ENCODE peak calls at places on chromosomes 16 and 17, in seven cellular contexts. M is IMR-90, N is mesendoderm, G is DND-41, U is fibroblast of lung, D is GM23248, H is HCT116. A is an unnamed sample.

GRCh38 chr17:7932949-7933348 is 943 bp downstream of the CNTROB start:
- DNase-seq in M (peak; percentile 61), N (peak; percentile 82), G (peak; percentile 37), U (peak; percentile 53), D (peak; percentile 83), H (no peak), A (no peak)

GRCh38 chr17:9478889-9479288 is 96.7 kb downstream of the STX8 start:
- DNase-seq in M (no peak), N (no peak), G (no peak), U (no peak), D (no peak), H (no peak), A (no peak)

GRCh38 chr16:74623214-74623842 is 16.4 kb upstream of the GLG1 start:
- DNase-seq in M (peak; percentile 68), N (peak; percentile 55), G (no peak), U (peak; percentile 75), D (peak; percentile 68), H (no peak), A (no peak)

GRCh38 chr16:1291576-1291974 is 17.9 kb upstream of the UBE2I start:
- DNase-seq in M (no peak), N (no peak), G (no peak), U (no peak), D (no peak), H (no peak), A (no peak)

GRCh38 chr17:81710514-81711308 is 1.4 kb upstream of the SLC25A10 start:
- DNase-seq in M (no peak), N (peak; percentile 51), G (no peak), U (no peak), D (peak; percentile 64), H (no peak), A (peak; percentile 75)

GRCh38 chr17:9842057-9842758 is 16.5 kb downstream of the GLP2R start:
- DNase-seq in M (peak; percentile 77), N (no peak), G (no peak), U (peak; percentile 90), D (peak; percentile 62), H (no peak), A (no peak)

GRCh38 chr16:87686697-87687570 is 78.9 kb downstream of the KLHDC4 start:
- DNase-seq in M (no peak), N (no peak), G (peak; percentile 36), U (no peak), D (peak; percentile 64), H (no peak), A (no peak)

GRCh38 chr17:30549864-30550511 is 72.8 kb downstream of the GOSR1 start:
- DNase-seq in M (no peak), N (no peak), G (no peak), U (no peak), D (no peak), H (no peak), A (no peak)

GRCh38 chr17:75224983-75225382 is 19.5 kb downstream of the NUP85 start:
- DNase-seq in M (no peak), N (no peak), G (no peak), U (no peak), D (no peak), H (no peak), A (no peak)

GRCh38 chr17:30961213-30962188 is 9.3 kb upstream of the RNF135 start:
- DNase-seq in M (peak; percentile 34), N (no peak), G (no peak), U (no peak), D (peak; percentile 68), H (no peak), A (no peak)

GRCh38 chr17:73710095-73710592 is 65.9 kb upstream of the SDK2 start:
- DNase-seq in M (peak; percentile 4), N (peak; percentile 82), G (peak; percentile 72), U (peak; percentile 49), D (peak; percentile 52), H (peak; percentile 67), A (peak; percentile 76)

GRCh38 chr17:5513610-5514009 is 27.2 kb downstream of the MIS12 start:
- DNase-seq in M (no peak), N (peak; percentile 57), G (peak; percentile 40), U (no peak), D (no peak), H (no peak), A (no peak)

GRCh38 chr16:6375471-6376075 is 957.1 kb upstream of the RBFOX1 start:
- DNase-seq in M (no peak), N (peak; percentile 34), G (no peak), U (no peak), D (no peak), H (no peak), A (no peak)

GRCh38 chr16:6377956-6378355 is 954.7 kb upstream of the RBFOX1 start:
- DNase-seq in M (no peak), N (no peak), G (no peak), U (no peak), D (no peak), H (no peak), A (no peak)

DNA sequence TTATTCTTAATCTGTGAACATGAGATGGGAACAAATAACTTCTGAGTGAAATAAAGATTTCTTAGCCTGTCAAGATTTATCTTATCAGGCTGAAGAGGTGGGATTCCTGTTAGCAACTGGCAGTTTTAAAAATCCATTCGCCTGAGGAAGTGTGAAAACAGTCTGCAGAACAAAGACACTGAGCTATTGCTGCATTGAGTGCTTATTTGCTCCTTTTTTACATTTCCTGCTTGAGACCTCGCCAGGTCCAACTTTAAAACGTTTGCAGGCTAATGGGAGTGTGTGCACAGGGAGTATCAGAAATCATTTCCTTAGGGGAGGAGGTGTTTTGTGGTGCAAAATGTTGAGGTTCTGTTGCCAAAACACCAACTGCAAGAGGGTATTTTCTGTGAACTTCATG is 957.8 kb upstream of the RBFOX1 start:
- DNase-seq in M (no peak), N (peak; percentile 79), G (no peak), U (no peak), D (no peak), H (no peak), A (no peak)
- H3K4me1 ChIP-seq in M (no peaks in the 10 kb centered on the region), N (peaks cover 11% of the 10 kb centered on the region), G (no peaks in the 10 kb centered on the region), U (no peaks in the 10 kb centered on the region), D (no peaks in the 10 kb centered on the region), H (no peaks in the 10 kb centered on the region), A (no peaks in the 10 kb centered on the region)

DNA sequence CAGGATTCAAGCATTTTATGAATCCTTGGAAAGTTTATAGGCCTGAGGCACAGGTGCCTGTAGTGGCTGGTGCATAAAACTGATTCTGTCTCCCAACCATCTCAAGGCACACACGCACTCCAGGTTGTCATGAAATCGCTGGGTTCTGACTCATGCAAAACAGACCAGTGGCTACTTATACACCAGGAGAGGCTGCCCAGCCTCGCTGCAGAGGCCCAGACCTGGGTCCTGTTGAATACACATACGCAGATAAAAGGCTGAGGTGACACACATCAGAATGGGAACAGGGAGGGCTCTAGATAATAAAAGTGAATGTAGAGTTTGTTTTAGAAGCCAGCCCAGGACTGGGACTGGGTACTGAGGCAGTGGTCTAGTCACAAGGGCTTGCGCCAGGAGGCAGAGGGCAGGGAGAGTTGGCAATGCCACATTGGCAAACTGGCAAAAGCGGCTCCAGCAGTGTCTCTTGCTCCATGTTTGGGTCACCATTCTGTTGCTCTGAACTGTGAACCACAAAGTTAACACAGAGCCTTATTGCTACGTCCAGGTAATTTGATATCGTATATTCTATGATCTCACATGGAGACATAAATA is 13.6 kb downstream of the OR1D5 start:
- DNase-seq in M (no peak), N (peak; percentile 26), G (no peak), U (no peak), D (peak; percentile 24), H (no peak), A (no peak)
- H3K9ac ChIP-seq in M (no peak overlapping the region), N (no peak overlapping the region), G (no peak overlapping the region), U (no peak overlapping the region), D (no peak overlapping the region), H (no peak overlapping the region), A (no peak overlapping the region)

GRCh38 chr17:79020631-79021301 is 3.2 kb upstream of the C1QTNF1 start:
- DNase-seq in M (no peak), N (no peak), G (no peak), U (no peak), D (peak; percentile 37), H (no peak), A (no peak)
- H3K4me1 ChIP-seq in M (peaks cover 18% of the 10 kb centered on the region), N (peaks cover 2% of the 10 kb centered on the region), G (peaks cover 22% of the 10 kb centered on the region), U (peaks cover 11% of the 10 kb centered on the region), D (peaks cover 19% of the 10 kb centered on the region), H (peaks cover 12% of the 10 kb centered on the region), A (peaks cover 4% of the 10 kb centered on the region)

GRCh38 chr17:44022246-44022645 is 7.5 kb upstream of the TMEM101 start:
- DNase-seq in M (no peak), N (no peak), G (no peak), U (no peak), D (no peak), H (no peak), A (no peak)
- H3K9ac ChIP-seq in M (no peak overlapping the region), N (no peak overlapping the region), G (no peak overlapping the region), U (no peak overlapping the region), D (no peak overlapping the region), H (no peak overlapping the region), A (peak overlapping the region; percentile 48)

DNA sequence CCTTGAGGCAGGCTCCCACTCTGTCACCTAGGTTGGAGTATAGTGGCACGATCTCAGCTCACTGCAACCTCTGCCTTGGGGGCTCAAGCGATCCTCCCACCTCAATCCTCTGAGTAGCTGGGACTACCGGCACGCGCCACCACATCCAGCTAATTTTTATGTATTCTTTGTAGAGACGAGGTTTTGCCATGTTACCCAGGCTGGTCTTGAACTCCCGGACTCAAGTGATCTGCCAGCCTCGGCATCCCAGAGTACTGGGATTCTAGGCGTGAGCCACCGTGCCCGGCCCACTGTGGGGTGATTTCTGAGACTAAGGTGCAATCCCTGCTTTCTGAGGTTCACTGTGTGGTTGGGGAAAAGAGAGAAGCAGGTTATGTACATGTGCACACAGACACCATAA is 12.0 kb upstream of the SLC12A3 start:
- DNase-seq in M (no peak), N (no peak), G (no peak), U (no peak), D (no peak), H (no peak), A (peak; percentile 19)
- H3K4me1 ChIP-seq in M (peaks cover 30% of the 10 kb centered on the region), N (peaks cover 5% of the 10 kb centered on the region), G (peaks cover 2% of the 10 kb centered on the region), U (peaks cover 17% of the 10 kb centered on the region), D (peaks cover 30% of the 10 kb centered on the region), H (peaks cover 19% of the 10 kb centered on the region), A (peaks cover 30% of the 10 kb centered on the region)

GRCh38 chr17:46922804-46923635 is at the start of gene GOSR2:
- DNase-seq in M (peak; percentile 86), N (peak; percentile 94), G (peak; percentile 91), U (peak; percentile 91), D (peak; percentile 94), H (peak; percentile 89), A (peak; percentile 96)
- H3K9ac ChIP-seq in M (peak within 1 kb of the TSS; percentile 95), N (peak within 1 kb of the TSS; percentile 90), G (peak within 1 kb of the TSS; percentile 82), U (peak within 1 kb of the TSS; percentile 98), D (peak within 1 kb of the TSS; percentile 97), H (peak within 1 kb of the TSS; percentile 95), A (peak within 1 kb of the TSS; percentile 96)

DNA sequence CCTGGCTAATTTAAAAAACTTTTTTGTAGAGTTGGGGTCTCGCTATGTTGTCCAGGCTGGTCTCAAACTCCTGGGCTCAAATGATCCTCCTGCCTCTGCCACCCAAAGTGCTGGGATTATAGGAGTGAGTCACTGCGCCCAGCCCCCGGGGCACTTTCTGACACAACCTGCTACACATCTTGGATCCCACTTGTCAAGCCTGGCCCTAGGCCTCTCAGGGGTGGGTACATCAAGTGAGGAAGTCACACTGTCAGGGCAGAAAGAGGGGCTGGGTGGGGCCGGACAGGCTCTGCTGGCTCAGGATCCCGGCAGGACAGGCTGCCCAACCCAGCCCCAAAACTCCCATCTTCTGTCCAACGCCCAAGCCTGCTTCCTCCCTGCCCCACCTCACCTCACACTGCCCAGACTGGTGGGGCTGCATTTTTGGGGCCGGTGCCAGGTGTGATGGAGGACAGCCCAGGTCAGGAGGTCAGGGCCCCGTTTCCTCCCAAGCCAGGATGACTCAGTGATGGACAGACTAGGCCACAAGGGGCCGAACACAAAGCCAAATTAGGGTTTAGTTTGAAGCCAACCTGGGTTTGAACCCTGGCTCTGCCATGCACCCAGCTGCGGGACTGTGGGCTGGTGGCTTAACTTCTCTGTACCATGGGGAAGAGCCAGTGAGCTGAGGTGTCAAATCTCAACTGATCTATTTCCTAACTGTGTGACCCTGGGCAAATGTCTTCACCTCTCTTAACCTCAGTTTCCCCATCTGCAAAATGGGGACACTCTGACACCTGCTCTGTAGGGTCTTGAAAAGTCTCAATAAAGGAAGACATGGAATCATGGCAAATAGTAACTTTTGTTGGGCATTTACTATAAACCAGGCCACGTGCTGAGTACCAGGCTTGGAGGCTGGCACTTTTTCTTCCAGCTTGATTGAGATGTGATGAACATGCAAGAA is 8.9 kb upstream of the PPL start:
- DNase-seq in M (no peak), N (no peak), G (no peak), U (peak; percentile 50), D (peak; percentile 63), H (peak; percentile 74), A (peak; percentile 91)
- H3K4me1 ChIP-seq in M (peaks cover 29% of the 10 kb centered on the region), N (peaks cover 2% of the 10 kb centered on the region), G (no peaks in the 10 kb centered on the region), U (peaks cover 31% of the 10 kb centered on the region), D (peaks cover 38% of the 10 kb centered on the region), H (peaks cover 52% of the 10 kb centered on the region), A (peaks cover 5% of the 10 kb centered on the region)